ENCODE peak calls at places on chromosomes 2 and 18, in six cellular contexts. One of them, this sample, is unnamed.

GRCh38 chr2:234702731-234703225 is 205.9 kb upstream of the ARL4C start:
- DNase-seq in NCI-H2029 treated with DMSO at 0.1 percent for 48 hours: no peak
- DNase-seq in G401: no peak
- DNase-seq in kidney tubule cell: peak
- DNase-seq in HuH-7.5: no peak
- DNase-seq in right lobe of liver: no peak
- DNase-seq in this sample: no peak

GRCh38 chr2:96881349-96882195 is 11.7 kb upstream of the SEMA4C start:
- DNase-seq in kidney tubule cell: no peak
- DNase-seq in G401: no peak
- DNase-seq in NCI-H2029 treated with DMSO at 0.1 percent for 48 hours: no peak
- DNase-seq in right lobe of liver: no peak
- DNase-seq in HuH-7.5: no peak
- DNase-seq in this sample: peak

GRCh38 chr2:20065885-20066602 is 14.6 kb upstream of the LAPTM4A start:
- DNase-seq in NCI-H2029 treated with DMSO at 0.1 percent for 48 hours: peak
- DNase-seq in HuH-7.5: no peak
- DNase-seq in G401: peak
- DNase-seq in right lobe of liver: peak
- DNase-seq in kidney tubule cell: peak
- DNase-seq in this sample: no peak

GRCh38 chr2:101999122-101999789 is 7.5 kb downstream of the IL1R2 start:
- DNase-seq in G401: no peak
- DNase-seq in kidney tubule cell: peak
- DNase-seq in HuH-7.5: peak
- DNase-seq in NCI-H2029 treated with DMSO at 0.1 percent for 48 hours: no peak
- DNase-seq in right lobe of liver: no peak
- DNase-seq in this sample: no peak

GRCh38 chr18:13159579-13159978 is 59.0 kb upstream of the LDLRAD4 start:
- DNase-seq in NCI-H2029 treated with DMSO at 0.1 percent for 48 hours: peak
- DNase-seq in right lobe of liver: no peak
- DNase-seq in HuH-7.5: peak
- DNase-seq in G401: peak
- DNase-seq in kidney tubule cell: peak
- DNase-seq in this sample: peak

GRCh38 chr18:71951021-71951420 is 593.1 kb downstream of the CBLN2 start:
- DNase-seq in NCI-H2029 treated with DMSO at 0.1 percent for 48 hours: no peak
- DNase-seq in HuH-7.5: no peak
- DNase-seq in kidney tubule cell: no peak
- DNase-seq in right lobe of liver: no peak
- DNase-seq in G401: no peak
- DNase-seq in this sample: no peak

GRCh38 chr2:159064446-159065301 is 96.2 kb downstream of the TANC1 start:
- DNase-seq in G401: no peak
- DNase-seq in right lobe of liver: no peak
- DNase-seq in HuH-7.5: peak
- DNase-seq in kidney tubule cell: peak
- DNase-seq in NCI-H2029 treated with DMSO at 0.1 percent for 48 hours: no peak
- DNase-seq in this sample: no peak

GRCh38 chr18:7334973-7335568 is 104.2 kb downstream of the LRRC30 start:
- DNase-seq in G401: no peak
- DNase-seq in kidney tubule cell: peak
- DNase-seq in HuH-7.5: no peak
- DNase-seq in right lobe of liver: no peak
- DNase-seq in NCI-H2029 treated with DMSO at 0.1 percent for 48 hours: no peak
- DNase-seq in this sample: no peak

GRCh38 chr2:58521803-58522602 is 280.9 kb upstream of the FANCL start:
- DNase-seq in G401: no peak
- DNase-seq in HuH-7.5: no peak
- DNase-seq in right lobe of liver: no peak
- DNase-seq in kidney tubule cell: peak
- DNase-seq in NCI-H2029 treated with DMSO at 0.1 percent for 48 hours: peak
- DNase-seq in this sample: no peak

GRCh38 chr18:2848145-2848878 is 1.5 kb downstream of the EMILIN2 start:
- DNase-seq in G401: no peak
- DNase-seq in kidney tubule cell: no peak
- DNase-seq in HuH-7.5: no peak
- DNase-seq in NCI-H2029 treated with DMSO at 0.1 percent for 48 hours: no peak
- DNase-seq in right lobe of liver: no peak
- DNase-seq in this sample: no peak

GRCh38 chr2:235106874-235107639 is 155.2 kb downstream of the SH3BP4 start:
- DNase-seq in HuH-7.5: peak
- DNase-seq in right lobe of liver: peak
- DNase-seq in kidney tubule cell: peak
- DNase-seq in G401: peak
- DNase-seq in NCI-H2029 treated with DMSO at 0.1 percent for 48 hours: peak
- DNase-seq in this sample: peak